ENCODE peak calls at places on chromosome 12, in seven cellular contexts. Y is AG20443; K is CD8-positive, alpha-beta memory T cell; R is NCI-H82; P is upper lobe of right lung; H is NCI-H1694 treated with DMSO at 0.1 percent for 48 hours; N is stimulated activated CD8-positive, alpha-beta memory T cell treated with anti-CD3 and anti-CD28 coated beads, Interleukin-7, amount 100 ng/mL, for 1 hour. L is an unnamed sample.

GRCh38 chr12:127306604-127307215 is 960.3 kb upstream of the TMEM132C start:
- DNase-seq in Y (peak; percentile 17), K (no peak), N (no peak), H (no peak), P (no peak), R (no peak), L (no peak)

GRCh38 chr12:43289412-43289811 is 262.6 kb downstream of the ADAMTS20 start:
- DNase-seq in P (no peak), K (no peak), R (no peak), H (no peak), Y (no peak), N (no peak), L (no peak)

GRCh38 chr12:53381739-53382630 is 2.0 kb downstream of the SP1 start:
- DNase-seq in R (peak; percentile 62), P (peak; percentile 65), Y (peak; percentile 24), H (peak; percentile 15), N (no peak), K (peak; percentile 22), L (peak; percentile 68)

GRCh38 chr12:33455096-33455495 is 15.5 kb upstream of the SYT10 start:
- DNase-seq in Y (no peak), N (no peak), H (no peak), R (no peak), K (no peak), P (no peak), L (no peak)

GRCh38 chr12:104334581-104334980 is 31.0 kb downstream of the EID3 start:
- DNase-seq in N (no peak), P (no peak), Y (no peak), R (no peak), H (no peak), K (no peak), L (no peak)

GRCh38 chr12:70028918-70029317 is 203.9 kb downstream of the MYRFL start:
- DNase-seq in Y (no peak), R (no peak), N (no peak), H (no peak), K (no peak), P (no peak), L (no peak)

GRCh38 chr12:120861074-120861795 is 42.9 kb downstream of the SPPL3 start:
- DNase-seq in N (no peak), K (no peak), P (no peak), R (no peak), H (no peak), Y (no peak), L (no peak)

GRCh38 chr12:7096006-7096903 is 4.0 kb upstream of the C1R start:
- DNase-seq in P (peak; percentile 50), N (no peak), Y (no peak), H (no peak), R (no peak), K (no peak), L (no peak)

GRCh38 chr12:116962197-116962596 is 51.4 kb downstream of the FBXW8 start:
- DNase-seq in N (no peak), R (no peak), H (no peak), Y (no peak), K (no peak), P (no peak), L (no peak)